ENCODE peak calls at places on chromosome 14, in nine cellular contexts. D is foreskin fibroblast, N is astrocyte of the spinal cord, L is AG09319, Y is glutamatergic neuron, X is tibial nerve, A is stomach, S is heart left ventricle, I is thoracic aorta. G is an unnamed sample.

GRCh38 chr14:44180975-44181374 is 326.1 kb downstream of the FSCB start:
- DNase-seq in D (no peak), N (no peak), L (no peak), Y (no peak), X (no peak), A (no peak), S (no peak), I (no peak), G (no peak)

GRCh38 chr14:28946267-28946666 is 179.7 kb downstream of the FOXG1 start:
- DNase-seq in D (no peak), N (no peak), L (no peak), Y (no peak), X (no peak), A (no peak), S (no peak), I (no peak), G (no peak)

GRCh38 chr14:23351681-23352505 is 794 bp downstream of the SLC22A17 start:
- DNase-seq in D (no peak), N (no peak), L (no peak), Y (peak), X (no peak), A (no peak), S (no peak), I (no peak), G (peak)

GRCh38 chr14:33475623-33476022 is 475.3 kb downstream of the EGLN3 start:
- DNase-seq in D (peak), N (peak), L (no peak), Y (peak), X (no peak), A (peak), S (no peak), I (no peak), G (peak)

GRCh38 chr14:67240168-67240932 is 885 bp upstream of the PALS1 start:
- DNase-seq in D (peak), N (peak), L (no peak), Y (no peak), X (no peak), A (peak), S (peak), I (no peak), G (peak)

GRCh38 chr14:79896009-79896408 is 315.3 kb downstream of the DIO2 start:
- DNase-seq in D (no peak), N (peak), L (no peak), Y (no peak), X (no peak), A (no peak), S (no peak), I (no peak), G (no peak)

GRCh38 chr14:96086032-96086431 is 46.9 kb downstream of the C14orf132 start:
- DNase-seq in D (peak), N (peak), L (no peak), Y (peak), X (no peak), A (no peak), S (no peak), I (no peak), G (peak)

GRCh38 chr14:29814153-29815057 is 113.2 kb downstream of the PRKD1 start:
- DNase-seq in D (no peak), N (peak), L (no peak), Y (no peak), X (no peak), A (peak), S (peak), I (no peak), G (no peak)

GRCh38 chr14:58098507-58098906 is 53.5 kb downstream of the ARMH4 start:
- DNase-seq in D (no peak), N (no peak), L (no peak), Y (no peak), X (no peak), A (peak), S (peak), I (no peak), G (no peak)

GRCh38 chr14:105745433-105746123 is 219.2 kb downstream of the TMEM121 start:
- DNase-seq in D (no peak), N (no peak), L (no peak), Y (no peak), X (no peak), A (no peak), S (no peak), I (no peak), G (no peak)

GRCh38 chr14:101780390-101780789 is 18.9 kb downstream of the PPP2R5C start:
- DNase-seq in D (no peak), N (no peak), L (no peak), Y (no peak), X (no peak), A (no peak), S (no peak), I (no peak), G (no peak)
- TF ChIP-seq CTCF in D (no peak), N (no peak), L (no peak), Y (no peak), X (no peak), A (no peak), S (no peak), I (no peak), G (no peak)

DNA sequence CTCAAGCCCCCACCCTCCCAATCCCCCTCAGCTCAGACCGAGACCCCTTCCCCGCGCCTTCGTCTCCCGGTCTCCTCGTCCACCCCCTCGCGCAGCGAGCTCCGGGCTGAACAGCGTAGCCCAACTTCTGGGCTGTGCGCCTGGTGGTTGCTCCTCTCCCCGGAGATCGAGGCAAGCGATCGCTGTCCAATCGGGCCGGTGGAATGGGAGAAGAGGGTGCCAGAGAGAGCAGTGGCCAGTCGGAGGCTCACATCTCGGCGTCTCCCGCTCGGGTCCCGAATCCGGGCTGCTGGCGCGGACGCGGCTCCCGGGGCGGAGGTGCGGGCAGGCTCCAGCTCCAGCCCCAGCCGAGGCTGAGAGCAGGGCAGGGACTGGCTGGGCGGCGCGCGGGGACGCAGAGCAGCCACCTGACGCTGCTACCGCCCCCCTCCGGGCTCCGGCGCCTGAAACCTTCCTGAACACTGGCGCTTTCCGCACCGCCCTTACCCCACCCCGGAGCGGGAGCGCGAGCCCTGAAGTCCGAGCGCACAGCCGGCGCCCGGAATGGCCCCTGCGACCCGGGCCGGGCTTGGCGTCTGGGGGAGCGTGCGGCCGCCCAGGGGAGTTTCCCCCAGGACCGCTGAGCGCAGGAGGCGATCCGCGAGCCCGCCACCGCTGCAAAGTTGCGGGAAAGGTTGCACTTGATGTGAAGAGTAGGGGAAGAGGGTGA is 508 bp upstream of the KCNH5 start:
- DNase-seq in D (peak), N (peak), L (no peak), Y (peak), X (no peak), A (no peak), S (peak), I (no peak), G (peak)
- TF ChIP-seq CTCF in D (no peak), N (no peak), L (no peak), Y (no peak), X (no peak), A (no peak), S (no peak), I (no peak), G (no peak)

DNA sequence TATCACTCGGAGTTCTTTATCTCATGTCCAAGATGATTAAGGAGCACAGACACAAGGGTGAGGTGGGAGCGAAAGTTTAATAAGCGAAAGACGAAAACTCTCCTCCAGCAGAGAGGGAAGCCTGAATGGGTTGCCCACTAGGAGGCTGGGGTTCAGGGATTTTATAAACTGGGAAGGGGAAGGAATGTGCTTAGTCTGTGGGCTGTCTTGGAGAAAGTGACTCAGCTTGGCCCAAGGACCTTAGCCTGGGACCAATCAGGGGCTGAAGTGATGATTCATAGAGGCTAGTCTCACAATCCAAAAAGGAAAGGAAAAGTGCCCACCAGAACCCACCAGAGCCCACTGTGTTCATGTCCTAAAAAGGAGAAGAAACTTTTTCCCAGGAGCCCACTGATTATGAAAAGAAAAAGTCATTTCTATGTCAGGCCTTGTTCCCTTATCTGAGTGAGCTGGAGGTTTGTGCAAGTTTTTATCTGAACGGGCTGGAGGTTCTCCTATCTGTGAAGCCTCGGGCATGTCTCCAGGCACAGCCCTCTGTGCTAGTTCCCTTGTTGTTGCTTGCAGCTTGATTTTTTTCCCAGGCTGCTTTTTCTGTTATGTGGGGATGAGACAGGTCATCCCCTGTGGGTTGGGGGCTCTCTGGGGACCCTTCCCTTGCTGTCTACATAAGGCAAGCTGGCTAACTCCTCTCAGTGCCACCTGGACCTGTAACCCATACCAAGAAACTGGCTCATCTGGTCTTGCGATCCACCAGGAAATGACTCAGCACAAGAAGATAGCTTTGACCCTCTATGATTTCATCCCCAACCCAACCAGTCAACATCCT is 8.3 kb upstream of the GOLGA5 start:
- DNase-seq in D (peak), N (peak), L (peak), Y (no peak), X (no peak), A (peak), S (peak), I (no peak), G (peak)
- TF ChIP-seq CTCF in D (no peak), N (peak), L (peak), Y (no peak), X (no peak), A (no peak), S (no peak), I (peak), G (no peak)

DNA sequence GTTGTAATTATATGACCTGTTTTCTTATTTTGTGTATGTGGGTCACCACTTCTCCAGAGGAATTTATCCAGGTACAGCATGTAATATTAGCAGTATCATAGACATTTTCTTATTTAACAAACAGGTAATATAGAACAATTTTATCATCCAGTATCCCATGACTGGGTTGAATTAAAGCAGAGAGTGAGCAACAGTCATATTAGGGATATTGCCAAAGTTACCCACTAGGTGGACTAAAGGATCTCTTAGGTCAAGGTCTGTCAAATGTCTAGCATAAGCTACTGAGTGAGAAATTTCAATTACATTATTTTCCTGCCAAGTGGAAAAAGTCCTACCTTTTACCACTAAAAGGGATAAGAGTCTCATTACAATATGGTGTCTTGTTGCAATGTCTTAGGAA is 62.1 kb upstream of the TRIM9 start:
- DNase-seq in D (no peak), N (no peak), L (no peak), Y (no peak), X (no peak), A (no peak), S (no peak), I (no peak), G (peak)
- TF ChIP-seq CTCF in D (peak), N (peak), L (peak), Y (peak), X (peak), A (no peak), S (no peak), I (peak), G (no peak)

GRCh38 chr14:63544641-63545234 is 1.6 kb upstream of the PPP2R5E start:
- DNase-seq in D (peak), N (peak), L (no peak), Y (no peak), X (no peak), A (no peak), S (no peak), I (no peak), G (peak)
- TF ChIP-seq CTCF in D (peak), N (peak), L (peak), Y (no peak), X (peak), A (peak), S (no peak), I (no peak), G (peak)

GRCh38 chr14:90660865-90661570 is 155.2 kb downstream of the TTC7B start:
- DNase-seq in D (no peak), N (no peak), L (no peak), Y (no peak), X (no peak), A (peak), S (peak), I (no peak), G (no peak)

GRCh38 chr14:90666571-90666970 is 149.7 kb downstream of the TTC7B start:
- DNase-seq in D (no peak), N (no peak), L (no peak), Y (no peak), X (no peak), A (no peak), S (no peak), I (no peak), G (no peak)

GRCh38 chr14:90664911-90665695 is 151.1 kb downstream of the TTC7B start:
- DNase-seq in D (no peak), N (no peak), L (no peak), Y (no peak), X (no peak), A (no peak), S (peak), I (no peak), G (no peak)

GRCh38 chr14:90661881-90662280 is 154.3 kb downstream of the TTC7B start:
- DNase-seq in D (no peak), N (no peak), L (no peak), Y (no peak), X (no peak), A (no peak), S (no peak), I (no peak), G (no peak)

GRCh38 chr14:90663680-90664079 is 152.6 kb downstream of the TTC7B start:
- DNase-seq in D (no peak), N (no peak), L (no peak), Y (no peak), X (no peak), A (no peak), S (no peak), I (no peak), G (no peak)
- TF ChIP-seq CTCF in D (no peak), N (no peak), L (no peak), Y (no peak), X (no peak), A (no peak), S (no peak), I (no peak), G (no peak)

DNA sequence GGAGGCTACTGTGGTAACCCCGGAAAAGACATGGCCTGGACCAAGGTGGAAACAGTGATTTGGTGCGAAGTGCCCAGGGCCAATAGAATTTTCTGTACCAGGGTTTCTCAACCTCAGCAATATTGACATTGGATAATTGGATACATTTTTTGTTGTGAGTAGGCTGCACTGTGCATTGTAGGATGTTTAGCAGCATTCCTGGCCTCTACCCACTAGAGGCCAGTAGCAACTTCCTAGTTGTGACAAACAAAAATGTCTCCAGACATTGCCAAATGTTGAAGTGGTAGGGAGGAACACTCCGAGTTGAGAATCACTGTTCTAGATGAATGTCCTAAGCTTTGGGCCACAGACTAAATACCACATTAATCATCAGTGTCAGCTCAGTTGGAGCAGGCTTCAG is 6.2 kb upstream of the CGRRF1 start:
- DNase-seq in D (peak), N (peak), L (no peak), Y (no peak), X (no peak), A (no peak), S (no peak), I (no peak), G (peak)
- TF ChIP-seq CTCF in D (peak), N (peak), L (peak), Y (no peak), X (no peak), A (no peak), S (no peak), I (no peak), G (peak)

GRCh38 chr14:100028990-100029677 is 36.1 kb upstream of the EVL start:
- DNase-seq in D (no peak), N (peak), L (no peak), Y (no peak), X (no peak), A (no peak), S (no peak), I (no peak), G (no peak)

GRCh38 chr14:100027771-100028490 is 37.3 kb upstream of the EVL start:
- DNase-seq in D (no peak), N (no peak), L (no peak), Y (no peak), X (no peak), A (no peak), S (no peak), I (no peak), G (no peak)

GRCh38 chr14:100020623-100021022 is 44.6 kb upstream of the EVL start:
- DNase-seq in D (no peak), N (no peak), L (no peak), Y (no peak), X (no peak), A (no peak), S (no peak), I (no peak), G (no peak)

GRCh38 chr14:100022772-100023451 is 42.3 kb upstream of the EVL start:
- DNase-seq in D (peak), N (peak), L (no peak), Y (no peak), X (no peak), A (no peak), S (peak), I (no peak), G (peak)

GRCh38 chr14:100025111-100025510 is 40.1 kb upstream of the EVL start:
- DNase-seq in D (no peak), N (no peak), L (no peak), Y (peak), X (no peak), A (peak), S (no peak), I (no peak), G (peak)
- TF ChIP-seq CTCF in D (peak), N (peak), L (peak), Y (no peak), X (no peak), A (no peak), S (no peak), I (no peak), G (peak)